ENCODE peak calls at places on chromosomes 16 and 17, in five cellular contexts. One of them, this sample, is unnamed.

GRCh38 chr17:41308251-41308917 is 725 bp downstream of the KRTAP16-1 start:
- ATAC-seq in pancreas: peak
- ATAC-seq in upper lobe of right lung: peak
- ATAC-seq in activated T-cell treated with anti-CD3 and anti-CD28 coated beads, Interleukin-2, amount 50 U/mL, for 4 hours: peak
- ATAC-seq in effector memory CD8-positive, alpha-beta T cell: peak
- ATAC-seq in this sample: peak

GRCh38 chr16:8971416-8971815 is 7.7 kb upstream of the USP7 start:
- ATAC-seq in pancreas: no peak
- ATAC-seq in upper lobe of right lung: no peak
- ATAC-seq in activated T-cell treated with anti-CD3 and anti-CD28 coated beads, Interleukin-2, amount 50 U/mL, for 4 hours: no peak
- ATAC-seq in effector memory CD8-positive, alpha-beta T cell: no peak
- ATAC-seq in this sample: no peak

GRCh38 chr17:6752068-6752909 is 3.6 kb upstream of the XAF1 start:
- ATAC-seq in pancreas: peak
- ATAC-seq in upper lobe of right lung: peak
- ATAC-seq in activated T-cell treated with anti-CD3 and anti-CD28 coated beads, Interleukin-2, amount 50 U/mL, for 4 hours: no peak
- ATAC-seq in effector memory CD8-positive, alpha-beta T cell: peak
- ATAC-seq in this sample: peak

GRCh38 chr17:68095205-68095811 is 59.8 kb downstream of the KPNA2 start:
- ATAC-seq in pancreas: no peak
- ATAC-seq in upper lobe of right lung: no peak
- ATAC-seq in activated T-cell treated with anti-CD3 and anti-CD28 coated beads, Interleukin-2, amount 50 U/mL, for 4 hours: no peak
- ATAC-seq in effector memory CD8-positive, alpha-beta T cell: no peak
- ATAC-seq in this sample: no peak

GRCh38 chr17:76844846-76845245 is 23.4 kb upstream of the MGAT5B start:
- ATAC-seq in pancreas: no peak
- ATAC-seq in upper lobe of right lung: no peak
- ATAC-seq in activated T-cell treated with anti-CD3 and anti-CD28 coated beads, Interleukin-2, amount 50 U/mL, for 4 hours: no peak
- ATAC-seq in effector memory CD8-positive, alpha-beta T cell: no peak
- ATAC-seq in this sample: no peak

GRCh38 chr17:65131244-65131643 is 5.9 kb upstream of the RGS9 start:
- ATAC-seq in pancreas: no peak
- ATAC-seq in upper lobe of right lung: no peak
- ATAC-seq in activated T-cell treated with anti-CD3 and anti-CD28 coated beads, Interleukin-2, amount 50 U/mL, for 4 hours: no peak
- ATAC-seq in effector memory CD8-positive, alpha-beta T cell: no peak
- ATAC-seq in this sample: no peak

GRCh38 chr16:57305159-57305811 is 20.8 kb upstream of the PLLP start:
- ATAC-seq in pancreas: no peak
- ATAC-seq in upper lobe of right lung: no peak
- ATAC-seq in activated T-cell treated with anti-CD3 and anti-CD28 coated beads, Interleukin-2, amount 50 U/mL, for 4 hours: no peak
- ATAC-seq in effector memory CD8-positive, alpha-beta T cell: no peak
- ATAC-seq in this sample: peak

GRCh38 chr17:17150450-17150804 is 55.7 kb downstream of the PLD6 start:
- ATAC-seq in pancreas: no peak
- ATAC-seq in upper lobe of right lung: no peak
- ATAC-seq in activated T-cell treated with anti-CD3 and anti-CD28 coated beads, Interleukin-2, amount 50 U/mL, for 4 hours: peak
- ATAC-seq in effector memory CD8-positive, alpha-beta T cell: no peak
- ATAC-seq in this sample: no peak

GRCh38 chr17:41547921-41548843 is 20.1 kb upstream of the KRT19 start:
- ATAC-seq in pancreas: peak
- ATAC-seq in upper lobe of right lung: peak
- ATAC-seq in activated T-cell treated with anti-CD3 and anti-CD28 coated beads, Interleukin-2, amount 50 U/mL, for 4 hours: peak
- ATAC-seq in effector memory CD8-positive, alpha-beta T cell: no peak
- ATAC-seq in this sample: peak

GRCh38 chr17:82966415-82966814 is 113.0 kb upstream of the METRNL start:
- ATAC-seq in pancreas: no peak
- ATAC-seq in upper lobe of right lung: no peak
- ATAC-seq in activated T-cell treated with anti-CD3 and anti-CD28 coated beads, Interleukin-2, amount 50 U/mL, for 4 hours: no peak
- ATAC-seq in effector memory CD8-positive, alpha-beta T cell: no peak
- ATAC-seq in this sample: no peak

GRCh38 chr17:9169116-9169515 is 147.8 kb downstream of the NTN1 start:
- ATAC-seq in pancreas: no peak
- ATAC-seq in upper lobe of right lung: no peak
- ATAC-seq in activated T-cell treated with anti-CD3 and anti-CD28 coated beads, Interleukin-2, amount 50 U/mL, for 4 hours: no peak
- ATAC-seq in effector memory CD8-positive, alpha-beta T cell: no peak
- ATAC-seq in this sample: no peak

GRCh38 chr16:88383401-88384221 is 852 bp downstream of the ZNF469 start:
- ATAC-seq in pancreas: peak
- ATAC-seq in upper lobe of right lung: peak
- ATAC-seq in activated T-cell treated with anti-CD3 and anti-CD28 coated beads, Interleukin-2, amount 50 U/mL, for 4 hours: peak
- ATAC-seq in effector memory CD8-positive, alpha-beta T cell: no peak
- ATAC-seq in this sample: peak

GRCh38 chr17:17387461-17388362 is 84.5 kb downstream of the NT5M start:
- ATAC-seq in pancreas: peak
- ATAC-seq in upper lobe of right lung: peak
- ATAC-seq in activated T-cell treated with anti-CD3 and anti-CD28 coated beads, Interleukin-2, amount 50 U/mL, for 4 hours: no peak
- ATAC-seq in effector memory CD8-positive, alpha-beta T cell: no peak
- ATAC-seq in this sample: no peak

GRCh38 chr17:61161615-61162134 is 238.0 kb upstream of the TBX2 start:
- ATAC-seq in pancreas: no peak
- ATAC-seq in upper lobe of right lung: no peak
- ATAC-seq in activated T-cell treated with anti-CD3 and anti-CD28 coated beads, Interleukin-2, amount 50 U/mL, for 4 hours: no peak
- ATAC-seq in effector memory CD8-positive, alpha-beta T cell: no peak
- ATAC-seq in this sample: no peak

GRCh38 chr16:23699100-23699499 is 13.9 kb downstream of the ERN2 start:
- ATAC-seq in pancreas: peak
- ATAC-seq in upper lobe of right lung: peak
- ATAC-seq in activated T-cell treated with anti-CD3 and anti-CD28 coated beads, Interleukin-2, amount 50 U/mL, for 4 hours: peak
- ATAC-seq in effector memory CD8-positive, alpha-beta T cell: peak
- ATAC-seq in this sample: no peak

GRCh38 chr17:77076046-77076882 is 64.5 kb upstream of the SEC14L1 start:
- ATAC-seq in pancreas: no peak
- ATAC-seq in upper lobe of right lung: no peak
- ATAC-seq in activated T-cell treated with anti-CD3 and anti-CD28 coated beads, Interleukin-2, amount 50 U/mL, for 4 hours: no peak
- ATAC-seq in effector memory CD8-positive, alpha-beta T cell: no peak
- ATAC-seq in this sample: no peak

GRCh38 chr17:43559161-43559816 is 13.1 kb upstream of the ETV4 start:
- ATAC-seq in pancreas: no peak
- ATAC-seq in upper lobe of right lung: peak
- ATAC-seq in activated T-cell treated with anti-CD3 and anti-CD28 coated beads, Interleukin-2, amount 50 U/mL, for 4 hours: no peak
- ATAC-seq in effector memory CD8-positive, alpha-beta T cell: no peak
- ATAC-seq in this sample: no peak

GRCh38 chr17:16573466-16573865 is 4.5 kb upstream of the ZNF287 start:
- ATAC-seq in pancreas: no peak
- ATAC-seq in upper lobe of right lung: no peak
- ATAC-seq in activated T-cell treated with anti-CD3 and anti-CD28 coated beads, Interleukin-2, amount 50 U/mL, for 4 hours: no peak
- ATAC-seq in effector memory CD8-positive, alpha-beta T cell: no peak
- ATAC-seq in this sample: no peak

GRCh38 chr16:82891918-82892317 is 265.1 kb downstream of the CDH13 start:
- ATAC-seq in pancreas: no peak
- ATAC-seq in upper lobe of right lung: no peak
- ATAC-seq in activated T-cell treated with anti-CD3 and anti-CD28 coated beads, Interleukin-2, amount 50 U/mL, for 4 hours: no peak
- ATAC-seq in effector memory CD8-positive, alpha-beta T cell: no peak
- ATAC-seq in this sample: no peak

GRCh38 chr17:17492085-17492484 is 4.1 kb downstream of the RASD1 start:
- ATAC-seq in pancreas: no peak
- ATAC-seq in upper lobe of right lung: no peak
- ATAC-seq in activated T-cell treated with anti-CD3 and anti-CD28 coated beads, Interleukin-2, amount 50 U/mL, for 4 hours: no peak
- ATAC-seq in effector memory CD8-positive, alpha-beta T cell: no peak
- ATAC-seq in this sample: no peak

GRCh38 chr16:2016407-2016922 is 3.1 kb upstream of the NPW start:
- ATAC-seq in pancreas: no peak
- ATAC-seq in upper lobe of right lung: no peak
- ATAC-seq in activated T-cell treated with anti-CD3 and anti-CD28 coated beads, Interleukin-2, amount 50 U/mL, for 4 hours: no peak
- ATAC-seq in effector memory CD8-positive, alpha-beta T cell: no peak
- ATAC-seq in this sample: no peak

GRCh38 chr16:88387941-88388627 is 5.3 kb downstream of the ZNF469 start:
- ATAC-seq in pancreas: peak
- ATAC-seq in upper lobe of right lung: peak
- ATAC-seq in activated T-cell treated with anti-CD3 and anti-CD28 coated beads, Interleukin-2, amount 50 U/mL, for 4 hours: no peak
- ATAC-seq in effector memory CD8-positive, alpha-beta T cell: no peak
- ATAC-seq in this sample: no peak

GRCh38 chr17:48907713-48908046 is 527 bp upstream of the UBE2Z start:
- ATAC-seq in pancreas: no peak
- ATAC-seq in upper lobe of right lung: no peak
- ATAC-seq in activated T-cell treated with anti-CD3 and anti-CD28 coated beads, Interleukin-2, amount 50 U/mL, for 4 hours: peak
- ATAC-seq in effector memory CD8-positive, alpha-beta T cell: peak
- ATAC-seq in this sample: no peak

GRCh38 chr16:70476272-70477020 is 22.1 kb downstream of the FCSK start:
- ATAC-seq in pancreas: peak
- ATAC-seq in upper lobe of right lung: no peak
- ATAC-seq in activated T-cell treated with anti-CD3 and anti-CD28 coated beads, Interleukin-2, amount 50 U/mL, for 4 hours: peak
- ATAC-seq in effector memory CD8-positive, alpha-beta T cell: no peak
- ATAC-seq in this sample: no peak

GRCh38 chr17:46007461-46007965 is 8.5 kb downstream of the STH start:
- ATAC-seq in pancreas: no peak
- ATAC-seq in upper lobe of right lung: no peak
- ATAC-seq in activated T-cell treated with anti-CD3 and anti-CD28 coated beads, Interleukin-2, amount 50 U/mL, for 4 hours: no peak
- ATAC-seq in effector memory CD8-positive, alpha-beta T cell: no peak
- ATAC-seq in this sample: no peak

GRCh38 chr17:60361889-60362288 is 30.0 kb downstream of the USP32 start:
- ATAC-seq in pancreas: no peak
- ATAC-seq in upper lobe of right lung: no peak
- ATAC-seq in activated T-cell treated with anti-CD3 and anti-CD28 coated beads, Interleukin-2, amount 50 U/mL, for 4 hours: no peak
- ATAC-seq in effector memory CD8-positive, alpha-beta T cell: no peak
- ATAC-seq in this sample: no peak

GRCh38 chr16:28836761-28837064 is 9.4 kb downstream of the TUFM start:
- ATAC-seq in pancreas: no peak
- ATAC-seq in upper lobe of right lung: no peak
- ATAC-seq in activated T-cell treated with anti-CD3 and anti-CD28 coated beads, Interleukin-2, amount 50 U/mL, for 4 hours: no peak
- ATAC-seq in effector memory CD8-positive, alpha-beta T cell: no peak
- ATAC-seq in this sample: no peak

GRCh38 chr17:65472602-65473001 is 88.8 kb downstream of the AXIN2 start:
- ATAC-seq in pancreas: no peak
- ATAC-seq in upper lobe of right lung: peak
- ATAC-seq in activated T-cell treated with anti-CD3 and anti-CD28 coated beads, Interleukin-2, amount 50 U/mL, for 4 hours: no peak
- ATAC-seq in effector memory CD8-positive, alpha-beta T cell: no peak
- ATAC-seq in this sample: peak

GRCh38 chr16:56897026-56897799 is 32.2 kb downstream of the SLC12A3 start:
- ATAC-seq in pancreas: peak
- ATAC-seq in upper lobe of right lung: no peak
- ATAC-seq in activated T-cell treated with anti-CD3 and anti-CD28 coated beads, Interleukin-2, amount 50 U/mL, for 4 hours: no peak
- ATAC-seq in effector memory CD8-positive, alpha-beta T cell: no peak
- ATAC-seq in this sample: no peak

GRCh38 chr17:39081851-39082250 is 69.6 kb downstream of the PLXDC1 start:
- ATAC-seq in pancreas: no peak
- ATAC-seq in upper lobe of right lung: no peak
- ATAC-seq in activated T-cell treated with anti-CD3 and anti-CD28 coated beads, Interleukin-2, amount 50 U/mL, for 4 hours: no peak
- ATAC-seq in effector memory CD8-positive, alpha-beta T cell: no peak
- ATAC-seq in this sample: no peak

GRCh38 chr17:30482555-30482954 is 5.3 kb downstream of the GOSR1 start:
- ATAC-seq in pancreas: no peak
- ATAC-seq in upper lobe of right lung: no peak
- ATAC-seq in activated T-cell treated with anti-CD3 and anti-CD28 coated beads, Interleukin-2, amount 50 U/mL, for 4 hours: no peak
- ATAC-seq in effector memory CD8-positive, alpha-beta T cell: no peak
- ATAC-seq in this sample: no peak

This sample was measured in gastroesophageal sphincter.